ENCODE peak calls at places on chromosomes 3 and 15, in eight cellular contexts. S is uterus, F is ovary, X is heart left ventricle, M is endothelial cell of umbilical vein, N is body of pancreas, G is SJSA1, B is NT2/D1. Y is an unnamed sample.

GRCh38 chr15:66850078-66850991 is 148.3 kb downstream of the SMAD6 start:
- DNase-seq in S (no peak), F (peak; percentile 65), X (peak; percentile 51), M (peak; percentile 60), N (no peak), G (no peak), B (no peak), Y (no peak)

GRCh38 chr3:111761309-111761795 is 97.7 kb upstream of the PHLDB2 start:
- DNase-seq in S (peak; percentile 50), F (no peak), X (no peak), M (peak; percentile 29), N (no peak), G (peak; percentile 50), B (no peak), Y (no peak)

GRCh38 chr3:9244495-9245183 is 4.8 kb downstream of the SRGAP3 start:
- DNase-seq in S (no peak), F (no peak), X (no peak), M (no peak), N (no peak), G (no peak), B (no peak), Y (no peak)

GRCh38 chr15:100727291-100727851 is 125.0 kb downstream of the ASB7 start:
- DNase-seq in S (peak; percentile 70), F (no peak), X (peak; percentile 4), M (no peak), N (no peak), G (no peak), B (no peak), Y (no peak)

GRCh38 chr15:78422571-78423340 is 15.3 kb upstream of the IREB2 start:
- DNase-seq in S (peak; percentile 44), F (peak; percentile 53), X (peak; percentile 39), M (peak; percentile 71), N (peak; percentile 73), G (peak; percentile 52), B (peak; percentile 63), Y (peak; percentile 81)

GRCh38 chr15:89611317-89611716 is 36.0 kb downstream of the TICRR start:
- DNase-seq in S (no peak), F (no peak), X (no peak), M (no peak), N (no peak), G (no peak), B (no peak), Y (no peak)

GRCh38 chr3:26437678-26438077 is 184.9 kb upstream of the LRRC3B start:
- DNase-seq in S (no peak), F (no peak), X (no peak), M (no peak), N (no peak), G (no peak), B (no peak), Y (no peak)

GRCh38 chr3:31377045-31377642 is 155.6 kb upstream of the STT3B start:
- DNase-seq in S (no peak), F (no peak), X (no peak), M (peak; percentile 74), N (no peak), G (peak; percentile 50), B (no peak), Y (no peak)

GRCh38 chr3:186888569-186888968 is 41.8 kb upstream of the ST6GAL1 start:
- DNase-seq in S (no peak), F (no peak), X (peak; percentile 11), M (peak; percentile 86), N (no peak), G (no peak), B (no peak), Y (no peak)

GRCh38 chr15:44157679-44158078 is 37.4 kb downstream of the FRMD5 start:
- DNase-seq in S (no peak), F (no peak), X (no peak), M (peak; percentile 94), N (no peak), G (peak; percentile 94), B (no peak), Y (no peak)

GRCh38 chr3:106332884-106333283 is 464.1 kb upstream of the CBLB start:
- DNase-seq in S (no peak), F (no peak), X (no peak), M (no peak), N (no peak), G (no peak), B (no peak), Y (no peak)

GRCh38 chr3:133401374-133402135 is 1.7 kb downstream of the BFSP2 start:
- DNase-seq in S (peak; percentile 32), F (peak; percentile 26), X (no peak), M (no peak), N (peak; percentile 25), G (no peak), B (no peak), Y (peak; percentile 44)

GRCh38 chr15:75712668-75713337 is at the start of gene CSPG4:
- DNase-seq in S (peak; percentile 74), F (peak; percentile 64), X (peak; percentile 78), M (no peak), N (peak; percentile 39), G (no peak), B (no peak), Y (peak; percentile 95)

GRCh38 chr3:127588675-127589577 is 1.6 kb downstream of the TPRA1 start:
- DNase-seq in S (no peak), F (no peak), X (no peak), M (peak; percentile 13), N (no peak), G (peak; percentile 82), B (no peak), Y (no peak)

GRCh38 chr3:108416111-108416869 is 94.1 kb downstream of the MYH15 start:
- DNase-seq in S (no peak), F (no peak), X (no peak), M (no peak), N (no peak), G (no peak), B (no peak), Y (no peak)

GRCh38 chr3:43499256-43499655 is 122.6 kb downstream of the ANO10 start:
- DNase-seq in S (no peak), F (no peak), X (no peak), M (peak; percentile 31), N (no peak), G (no peak), B (no peak), Y (no peak)

GRCh38 chr3:14765065-14765410 is 53.7 kb upstream of the FGD5 start:
- DNase-seq in S (no peak), F (no peak), X (no peak), M (no peak), N (no peak), G (no peak), B (no peak), Y (no peak)

GRCh38 chr15:22241451-22241850 is 161.1 kb downstream of the OR4M2 start:
- DNase-seq in S (no peak), F (no peak), X (no peak), M (no peak), N (no peak), G (no peak), B (no peak), Y (no peak)

GRCh38 chr3:95272791-95273190 is 1209.9 kb downstream of the NSUN3 start:
- DNase-seq in S (no peak), F (no peak), X (no peak), M (no peak), N (no peak), G (no peak), B (no peak), Y (no peak)

DNA sequence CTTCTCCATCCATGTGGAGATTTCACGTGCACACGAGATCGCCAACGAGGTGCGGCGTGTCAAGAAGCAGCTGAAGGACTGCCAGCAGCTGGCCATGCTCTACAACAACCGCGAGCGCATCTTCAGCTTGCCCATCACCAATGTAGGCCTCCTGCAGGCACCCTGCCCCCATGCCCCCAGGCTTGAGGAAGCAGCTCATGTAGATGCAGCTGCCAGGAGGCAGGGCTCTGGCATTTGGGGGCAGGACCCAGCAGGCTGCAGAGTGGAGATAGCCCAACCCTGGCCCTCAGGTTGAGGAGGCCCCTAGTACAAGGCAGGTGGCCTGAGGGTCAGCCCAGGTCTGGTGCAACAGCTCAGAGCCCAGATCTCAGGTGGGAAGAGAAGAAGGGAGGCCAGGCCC is 36.4 kb downstream of the DNAH1 start:
- DNase-seq in S (no peak), F (no peak), X (no peak), M (no peak), N (no peak), G (no peak), B (no peak), Y (no peak)
- H3K36me3 ChIP-seq in S (no peaks in the 10 kb centered on the region), F (no peaks in the 10 kb centered on the region), X (peaks cover 73% of the 10 kb centered on the region), M (no peaks in the 10 kb centered on the region), N (no peaks in the 10 kb centered on the region), G (no peaks in the 10 kb centered on the region), B (peaks cover 23% of the 10 kb centered on the region), Y (no peaks in the 10 kb centered on the region)

DNA sequence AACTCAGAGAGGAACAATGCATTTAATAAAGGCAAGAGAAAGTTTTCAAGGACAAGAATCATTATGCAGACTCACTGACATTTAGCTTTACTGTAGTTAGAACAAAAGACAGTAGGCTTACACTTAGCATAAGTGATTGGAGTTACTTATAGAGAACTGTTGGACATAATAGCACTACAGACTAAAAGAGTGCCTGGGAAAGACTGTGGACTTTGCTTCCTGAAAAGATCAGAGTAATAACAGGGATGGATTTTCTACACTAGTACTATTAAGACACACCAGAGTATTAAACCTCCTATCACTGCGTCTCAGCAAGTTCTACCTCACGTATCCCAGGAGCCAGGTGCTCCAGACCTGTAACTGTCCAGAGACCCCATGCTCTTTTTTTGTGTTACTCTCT is 39.2 kb upstream of the SPRED1 start:
- DNase-seq in S (no peak), F (no peak), X (no peak), M (no peak), N (no peak), G (no peak), B (no peak), Y (no peak)
- H3K36me3 ChIP-seq in S (no peaks in the 10 kb centered on the region), F (no peaks in the 10 kb centered on the region), X (no peaks in the 10 kb centered on the region), M (no peaks in the 10 kb centered on the region), N (no peaks in the 10 kb centered on the region), G (no peaks in the 10 kb centered on the region), B (no peaks in the 10 kb centered on the region), Y (no peaks in the 10 kb centered on the region)

GRCh38 chr15:25830844-25831443 is 32.2 kb downstream of the ATP10A start:
- DNase-seq in S (peak; percentile 71), F (peak; percentile 27), X (no peak), M (no peak), N (no peak), G (peak; percentile 92), B (no peak), Y (peak; percentile 89)

GRCh38 chr15:25825215-25825614 is 37.9 kb downstream of the ATP10A start:
- DNase-seq in S (no peak), F (no peak), X (no peak), M (no peak), N (no peak), G (no peak), B (no peak), Y (no peak)

GRCh38 chr15:25824618-25825017 is 38.5 kb downstream of the ATP10A start:
- DNase-seq in S (no peak), F (no peak), X (no peak), M (no peak), N (no peak), G (no peak), B (no peak), Y (no peak)

GRCh38 chr15:25832158-25832557 is 31.0 kb downstream of the ATP10A start:
- DNase-seq in S (no peak), F (no peak), X (no peak), M (no peak), N (no peak), G (peak; percentile 27), B (no peak), Y (no peak)

GRCh38 chr15:25829075-25829474 is 34.1 kb downstream of the ATP10A start:
- DNase-seq in S (no peak), F (no peak), X (no peak), M (no peak), N (no peak), G (no peak), B (no peak), Y (no peak)
- H3K36me3 ChIP-seq in S (no peaks in the 10 kb centered on the region), F (no peaks in the 10 kb centered on the region), X (no peaks in the 10 kb centered on the region), M (no peaks in the 10 kb centered on the region), N (no peaks in the 10 kb centered on the region), G (no peaks in the 10 kb centered on the region), B (no peaks in the 10 kb centered on the region), Y (no peaks in the 10 kb centered on the region)

GRCh38 chr15:64693134-64693533 is 82.3 kb downstream of the RBPMS2 start:
- DNase-seq in S (peak; percentile 58), F (no peak), X (no peak), M (no peak), N (peak; percentile 56), G (peak; percentile 34), B (no peak), Y (peak; percentile 88)
- H3K36me3 ChIP-seq in S (no peaks in the 10 kb centered on the region), F (no peaks in the 10 kb centered on the region), X (peaks cover 69% of the 10 kb centered on the region), M (peaks cover 12% of the 10 kb centered on the region), N (no peaks in the 10 kb centered on the region), G (peaks cover 80% of the 10 kb centered on the region), B (peaks cover 73% of the 10 kb centered on the region), Y (peaks cover 39% of the 10 kb centered on the region)

Y was measured in sigmoid colon.